ENCODE peak calls at places on chromosomes 1 and 21, in seven cellular contexts. One of them, this sample, is unnamed.

GRCh38 chr1:209884249-209884648 is 53.8 kb upstream of the SYT14 start:
- DNase-seq in kidney epithelial cell: no peak
- DNase-seq in amniotic epithelial cell: peak
- DNase-seq in activated CD4-positive, alpha-beta T cell treated with anti-CD3 and anti-CD28 coated beads, Interleukin-2, amount 50 U/mL, for 48 hours: no peak
- DNase-seq in NCI-H1105 treated with DMSO at 0.1 percent for 48 hours: no peak
- DNase-seq in T-helper 17 cell: no peak
- DNase-seq in germinal center: no peak
- DNase-seq in this sample: peak

GRCh38 chr1:162219461-162219860 is 150.0 kb downstream of the NOS1AP start:
- DNase-seq in kidney epithelial cell: no peak
- DNase-seq in amniotic epithelial cell: no peak
- DNase-seq in activated CD4-positive, alpha-beta T cell treated with anti-CD3 and anti-CD28 coated beads, Interleukin-2, amount 50 U/mL, for 48 hours: no peak
- DNase-seq in NCI-H1105 treated with DMSO at 0.1 percent for 48 hours: no peak
- DNase-seq in T-helper 17 cell: no peak
- DNase-seq in germinal center: no peak
- DNase-seq in this sample: no peak

GRCh38 chr1:61742620-61743431 is 546 bp downstream of the PATJ start:
- DNase-seq in kidney epithelial cell: no peak
- DNase-seq in amniotic epithelial cell: peak
- DNase-seq in activated CD4-positive, alpha-beta T cell treated with anti-CD3 and anti-CD28 coated beads, Interleukin-2, amount 50 U/mL, for 48 hours: no peak
- DNase-seq in NCI-H1105 treated with DMSO at 0.1 percent for 48 hours: peak
- DNase-seq in T-helper 17 cell: no peak
- DNase-seq in germinal center: peak
- DNase-seq in this sample: peak

GRCh38 chr1:50981741-50982140 is 11.7 kb downstream of the CDKN2C start:
- DNase-seq in kidney epithelial cell: no peak
- DNase-seq in amniotic epithelial cell: no peak
- DNase-seq in activated CD4-positive, alpha-beta T cell treated with anti-CD3 and anti-CD28 coated beads, Interleukin-2, amount 50 U/mL, for 48 hours: no peak
- DNase-seq in NCI-H1105 treated with DMSO at 0.1 percent for 48 hours: peak
- DNase-seq in T-helper 17 cell: no peak
- DNase-seq in germinal center: no peak
- DNase-seq in this sample: no peak

GRCh38 chr1:154955039-154955717 is 721 bp downstream of the PBXIP1 start:
- DNase-seq in kidney epithelial cell: peak
- DNase-seq in amniotic epithelial cell: peak
- DNase-seq in activated CD4-positive, alpha-beta T cell treated with anti-CD3 and anti-CD28 coated beads, Interleukin-2, amount 50 U/mL, for 48 hours: peak
- DNase-seq in NCI-H1105 treated with DMSO at 0.1 percent for 48 hours: peak
- DNase-seq in T-helper 17 cell: peak
- DNase-seq in germinal center: peak
- DNase-seq in this sample: peak

GRCh38 chr1:176949033-176949662 is 215.4 kb downstream of the ASTN1 start:
- DNase-seq in kidney epithelial cell: peak
- DNase-seq in amniotic epithelial cell: no peak
- DNase-seq in activated CD4-positive, alpha-beta T cell treated with anti-CD3 and anti-CD28 coated beads, Interleukin-2, amount 50 U/mL, for 48 hours: peak
- DNase-seq in NCI-H1105 treated with DMSO at 0.1 percent for 48 hours: no peak
- DNase-seq in T-helper 17 cell: no peak
- DNase-seq in germinal center: peak
- DNase-seq in this sample: peak

GRCh38 chr1:180185971-180186645 is 31.4 kb downstream of the QSOX1 start:
- DNase-seq in kidney epithelial cell: no peak
- DNase-seq in amniotic epithelial cell: no peak
- DNase-seq in activated CD4-positive, alpha-beta T cell treated with anti-CD3 and anti-CD28 coated beads, Interleukin-2, amount 50 U/mL, for 48 hours: no peak
- DNase-seq in NCI-H1105 treated with DMSO at 0.1 percent for 48 hours: no peak
- DNase-seq in T-helper 17 cell: no peak
- DNase-seq in germinal center: no peak
- DNase-seq in this sample: no peak

GRCh38 chr21:14523234-14523633 is 22.9 kb downstream of the SAMSN1 start:
- DNase-seq in kidney epithelial cell: no peak
- DNase-seq in amniotic epithelial cell: no peak
- DNase-seq in activated CD4-positive, alpha-beta T cell treated with anti-CD3 and anti-CD28 coated beads, Interleukin-2, amount 50 U/mL, for 48 hours: peak
- DNase-seq in NCI-H1105 treated with DMSO at 0.1 percent for 48 hours: no peak
- DNase-seq in T-helper 17 cell: no peak
- DNase-seq in germinal center: no peak
- DNase-seq in this sample: no peak

GRCh38 chr1:198764748-198765147 is 125.9 kb downstream of the PTPRC start:
- DNase-seq in kidney epithelial cell: no peak
- DNase-seq in amniotic epithelial cell: no peak
- DNase-seq in activated CD4-positive, alpha-beta T cell treated with anti-CD3 and anti-CD28 coated beads, Interleukin-2, amount 50 U/mL, for 48 hours: no peak
- DNase-seq in NCI-H1105 treated with DMSO at 0.1 percent for 48 hours: no peak
- DNase-seq in T-helper 17 cell: no peak
- DNase-seq in germinal center: no peak
- DNase-seq in this sample: no peak

GRCh38 chr1:230248876-230249275 is 177.3 kb downstream of the PGBD5 start:
- DNase-seq in kidney epithelial cell: no peak
- DNase-seq in amniotic epithelial cell: no peak
- DNase-seq in activated CD4-positive, alpha-beta T cell treated with anti-CD3 and anti-CD28 coated beads, Interleukin-2, amount 50 U/mL, for 48 hours: no peak
- DNase-seq in NCI-H1105 treated with DMSO at 0.1 percent for 48 hours: no peak
- DNase-seq in T-helper 17 cell: no peak
- DNase-seq in germinal center: no peak
- DNase-seq in this sample: no peak

GRCh38 chr1:153567621-153568366 is 2.1 kb upstream of the S100A2 start:
- DNase-seq in kidney epithelial cell: peak
- DNase-seq in amniotic epithelial cell: peak
- DNase-seq in activated CD4-positive, alpha-beta T cell treated with anti-CD3 and anti-CD28 coated beads, Interleukin-2, amount 50 U/mL, for 48 hours: peak
- DNase-seq in NCI-H1105 treated with DMSO at 0.1 percent for 48 hours: no peak
- DNase-seq in T-helper 17 cell: no peak
- DNase-seq in germinal center: no peak
- DNase-seq in this sample: peak

GRCh38 chr1:210252621-210253041 is 20.0 kb downstream of the SERTAD4 start:
- DNase-seq in kidney epithelial cell: no peak
- DNase-seq in amniotic epithelial cell: no peak
- DNase-seq in activated CD4-positive, alpha-beta T cell treated with anti-CD3 and anti-CD28 coated beads, Interleukin-2, amount 50 U/mL, for 48 hours: peak
- DNase-seq in NCI-H1105 treated with DMSO at 0.1 percent for 48 hours: peak
- DNase-seq in T-helper 17 cell: no peak
- DNase-seq in germinal center: peak
- DNase-seq in this sample: peak

GRCh38 chr1:223001653-223002634 is 141.1 kb downstream of the TLR5 start:
- DNase-seq in kidney epithelial cell: no peak
- DNase-seq in amniotic epithelial cell: peak
- DNase-seq in activated CD4-positive, alpha-beta T cell treated with anti-CD3 and anti-CD28 coated beads, Interleukin-2, amount 50 U/mL, for 48 hours: no peak
- DNase-seq in NCI-H1105 treated with DMSO at 0.1 percent for 48 hours: peak
- DNase-seq in T-helper 17 cell: no peak
- DNase-seq in germinal center: no peak
- DNase-seq in this sample: no peak

GRCh38 chr1:185646202-185646683 is 87.9 kb upstream of the HMCN1 start:
- DNase-seq in kidney epithelial cell: peak
- DNase-seq in amniotic epithelial cell: peak
- DNase-seq in activated CD4-positive, alpha-beta T cell treated with anti-CD3 and anti-CD28 coated beads, Interleukin-2, amount 50 U/mL, for 48 hours: no peak
- DNase-seq in NCI-H1105 treated with DMSO at 0.1 percent for 48 hours: peak
- DNase-seq in T-helper 17 cell: no peak
- DNase-seq in germinal center: no peak
- DNase-seq in this sample: peak

This sample was measured in mesenchymal stem cell.